ENCODE peak calls at places on chromosome 10, in seven cellular contexts. X, R, D, M, F, A and Z are unnamed samples.
A peak's percentile ranks its signal among the peaks of the same experiment; 100 is the strongest.

GRCh38 chr10:113880236-113880635 is 25.8 kb downstream of the NHLRC2 start:
- DNase-seq in D (no peak), M (no peak), R (no peak), A (no peak), F (no peak), X (no peak), Z (no peak)

GRCh38 chr10:70840836-70841235 is 25.1 kb downstream of the SGPL1 start:
- DNase-seq in F (no peak), M (no peak), X (no peak), D (no peak), A (no peak), R (no peak), Z (no peak)

GRCh38 chr10:129678186-129678585 is 211.1 kb downstream of the MGMT start:
- DNase-seq in M (no peak), D (no peak), A (no peak), R (no peak), X (no peak), F (no peak), Z (no peak)

GRCh38 chr10:91220954-91221696 is 662 bp downstream of the PCGF5 start:
- DNase-seq in D (no peak), X (peak; percentile 29), F (no peak), R (no peak), A (no peak), M (no peak), Z (peak; percentile 54)

GRCh38 chr10:43026039-43026973 is 50.6 kb upstream of the RET start:
- DNase-seq in F (no peak), M (no peak), R (peak; percentile 26), A (no peak), D (no peak), X (no peak), Z (peak; percentile 55)

GRCh38 chr10:110724937-110725336 is 80.8 kb downstream of the RBM20 start:
- DNase-seq in M (peak; percentile 17), R (no peak), F (no peak), X (no peak), D (no peak), A (no peak), Z (no peak)

GRCh38 chr10:17675638-17676037 is 31.7 kb downstream of the STAM start:
- DNase-seq in R (no peak), D (no peak), A (no peak), F (no peak), X (peak; percentile 37), M (no peak), Z (no peak)

GRCh38 chr10:69048103-69048502 is 39.8 kb upstream of the SRGN start:
- DNase-seq in F (no peak), M (no peak), R (no peak), D (no peak), A (no peak), X (peak; percentile 35), Z (no peak)

GRCh38 chr10:113441871-113442270 is 111.0 kb upstream of the HABP2 start:
- DNase-seq in X (no peak), A (no peak), D (no peak), M (no peak), F (no peak), R (no peak), Z (no peak)

GRCh38 chr10:14554091-14554842 is 220.4 kb downstream of the FAM107B start:
- DNase-seq in F (no peak), R (no peak), A (no peak), M (no peak), X (no peak), D (peak; percentile 27), Z (no peak)
- TF ChIP-seq JUND in F (no peak), R (no peak), A (no peak), M (no peak), X (no peak), D (no peak), Z (no peak)

GRCh38 chr10:102781921-102782542 is 38.3 kb downstream of the WBP1L start:
- DNase-seq in X (no peak), D (no peak), A (no peak), F (no peak), R (no peak), M (no peak), Z (no peak)
- TF ChIP-seq JUND in X (no peak), D (no peak), A (no peak), F (no peak), R (no peak), M (no peak), Z (no peak)

GRCh38 chr10:24467605-24468004 is 256.1 kb downstream of the ARHGAP21 start:
- DNase-seq in F (no peak), A (no peak), R (no peak), X (no peak), M (no peak), D (no peak), Z (no peak)
- TF ChIP-seq JUND in F (no peak), A (no peak), R (no peak), X (no peak), M (no peak), D (no peak), Z (no peak)

DNA sequence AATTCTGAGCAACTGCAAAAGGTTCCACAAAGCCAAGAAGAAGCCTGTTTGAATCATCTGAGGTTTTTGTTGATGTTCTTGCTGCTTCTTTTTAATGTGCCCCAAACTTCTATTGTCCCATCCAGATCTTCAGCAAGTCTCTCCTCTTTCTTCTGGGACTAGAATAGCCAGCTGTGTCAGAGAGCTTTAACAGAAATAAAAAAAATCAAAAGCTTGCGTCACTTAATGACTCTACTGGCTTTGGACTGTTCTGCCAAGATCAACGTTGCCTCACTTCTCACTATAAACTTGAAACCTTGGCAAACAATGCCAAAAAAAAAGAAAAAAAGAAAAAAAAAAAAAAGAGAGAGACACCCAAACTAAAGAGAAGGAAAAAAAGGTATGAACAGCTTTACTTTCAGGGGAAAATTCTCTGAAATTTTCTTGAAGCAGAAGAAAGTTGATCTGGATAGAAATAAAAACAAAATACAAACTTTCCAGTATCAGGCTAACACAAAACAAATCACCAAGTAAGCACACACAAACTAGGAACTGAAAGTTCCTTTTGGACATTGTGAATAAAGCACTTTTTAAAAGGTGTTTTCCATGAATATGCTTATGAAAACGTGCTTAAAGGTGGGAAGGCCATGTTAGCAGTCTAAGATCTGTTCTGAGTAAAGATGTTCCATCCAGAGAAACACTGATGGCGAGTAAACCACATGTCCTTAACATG is 14.8 kb downstream of the USP54 start:
- DNase-seq in R (no peak), M (peak; percentile 43), F (no peak), X (no peak), A (peak; percentile 17), D (no peak), Z (no peak)
- TF ChIP-seq JUND in R (no peak), M (no peak), F (no peak), X (no peak), A (no peak), D (no peak), Z (no peak)

DNA sequence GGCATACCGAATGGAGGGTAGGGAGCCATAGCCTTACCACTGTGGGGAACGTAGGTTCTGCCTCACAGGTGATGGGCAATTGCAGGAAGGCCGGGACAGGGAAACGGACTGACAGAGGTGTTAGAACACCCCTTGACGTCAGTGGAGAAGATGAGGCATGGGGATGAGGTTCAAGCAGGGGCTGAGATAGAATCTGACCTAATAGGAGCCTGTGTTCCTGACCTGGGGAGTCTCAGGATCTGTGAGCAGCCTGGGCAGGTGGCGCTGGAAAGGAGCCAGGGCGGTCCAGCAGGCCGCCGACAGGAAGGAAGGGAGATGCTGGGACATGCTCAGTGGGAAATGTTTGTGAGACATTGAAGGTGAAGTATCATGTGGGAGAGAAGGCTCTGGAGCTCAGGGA is 109.4 kb downstream of the WDFY4 start:
- DNase-seq in M (no peak), R (no peak), A (no peak), F (no peak), X (no peak), D (no peak), Z (no peak)
- TF ChIP-seq JUND in M (no peak), R (no peak), A (no peak), F (no peak), X (no peak), D (no peak), Z (no peak)

GRCh38 chr10:15459218-15459617 is 88.1 kb upstream of the FAM171A1 start:
- DNase-seq in F (no peak), R (no peak), D (no peak), A (no peak), M (no peak), X (no peak), Z (no peak)

GRCh38 chr10:15457382-15457781 is 86.3 kb upstream of the FAM171A1 start:
- DNase-seq in X (no peak), F (no peak), M (no peak), D (no peak), A (no peak), R (no peak), Z (no peak)

GRCh38 chr10:15462253-15462885 is 91.3 kb upstream of the FAM171A1 start:
- DNase-seq in D (no peak), A (no peak), R (no peak), M (no peak), F (no peak), X (no peak), Z (no peak)

GRCh38 chr10:15460661-15461060 is 89.6 kb upstream of the FAM171A1 start:
- DNase-seq in M (no peak), D (no peak), A (no peak), F (no peak), X (no peak), R (no peak), Z (no peak)

GRCh38 chr10:15461353-15462108 is 90.4 kb upstream of the FAM171A1 start:
- DNase-seq in X (peak; percentile 85), D (peak; percentile 22), A (no peak), F (no peak), M (no peak), R (peak; percentile 15), Z (peak; percentile 24)
- TF ChIP-seq JUND in X (peak; percentile 40), D (no peak), A (no peak), F (no peak), M (no peak), R (no peak), Z (no peak)

GRCh38 chr10:101968910-101969321 is 87.1 kb downstream of the ARMH3 start:
- DNase-seq in A (peak; percentile 76), R (no peak), M (no peak), D (no peak), X (no peak), F (no peak), Z (no peak)

GRCh38 chr10:101967119-101967518 is 88.9 kb downstream of the ARMH3 start:
- DNase-seq in A (no peak), X (no peak), F (no peak), D (no peak), R (no peak), M (no peak), Z (no peak)

GRCh38 chr10:101968286-101968685 is 87.7 kb downstream of the ARMH3 start:
- DNase-seq in A (no peak), F (no peak), X (no peak), R (no peak), D (no peak), M (no peak), Z (no peak)

GRCh38 chr10:101969496-101969895 is 86.5 kb downstream of the ARMH3 start:
- DNase-seq in D (no peak), M (no peak), A (no peak), X (no peak), R (no peak), F (no peak), Z (no peak)

GRCh38 chr10:101967713-101968112 is 88.3 kb downstream of the ARMH3 start:
- DNase-seq in F (no peak), R (no peak), M (no peak), A (no peak), X (no peak), D (no peak), Z (no peak)
- TF ChIP-seq JUND in F (no peak), R (peak; percentile 17), M (no peak), A (no peak), X (no peak), D (no peak), Z (no peak)